ENCODE peak calls at places on chromosomes 2 and 18, in five cellular contexts. I is H1, Y is trophoblast cell, K is neuronal stem cell, T is H9. A is an unnamed sample. For H3K79me1, the result is how much of the 10 kb centered on the place peaks cover.

GRCh38 chr2:2507471-2507997 is 176.5 kb upstream of the MYT1L start:
- DNase-seq in T (no peak), Y (no peak), K (no peak), I (no peak), A (no peak)

GRCh38 chr2:164700390-164700789 is 79.1 kb upstream of the GRB14 start:
- DNase-seq in T (no peak), K (no peak), I (no peak), Y (no peak), A (no peak)

GRCh38 chr18:43129946-43130523 is 14.6 kb upstream of the RIT2 start:
- DNase-seq in T (no peak), Y (no peak), K (no peak), I (no peak), A (peak)

GRCh38 chr2:46298272-46298521 is 990 bp downstream of the EPAS1 start:
- DNase-seq in T (no peak), I (peak), Y (no peak), K (no peak), A (no peak)

GRCh38 chr2:148674063-148675020 is 29.8 kb downstream of the EPC2 start:
- DNase-seq in Y (peak), K (peak), I (peak), T (peak), A (peak)

GRCh38 chr2:196798980-196799379 is 503 bp downstream of the GTF3C3 start:
- DNase-seq in T (no peak), K (peak), Y (no peak), I (no peak), A (no peak)

GRCh38 chr2:20231632-20232031 is 6.7 kb upstream of the SDC1 start:
- DNase-seq in K (no peak), I (peak), Y (peak), T (peak), A (no peak)

GRCh38 chr2:11128258-11128951 is 26.9 kb upstream of the SLC66A3 start:
- DNase-seq in K (no peak), I (no peak), T (no peak), Y (no peak), A (peak)

GRCh38 chr18:42706618-42707017 is 408.9 kb downstream of the RIT2 start:
- DNase-seq in K (no peak), Y (peak), I (no peak), T (peak), A (no peak)

GRCh38 chr18:78904179-78904531 is 75.5 kb upstream of the SALL3 start:
- DNase-seq in Y (no peak), I (no peak), K (no peak), T (no peak), A (no peak)

GRCh38 chr2:32772623-32773221 is 144.9 kb downstream of the TTC27 start:
- DNase-seq in I (peak), T (peak), Y (no peak), K (peak), A (peak)

GRCh38 chr18:9737814-9738160 is 29.7 kb downstream of the RAB31 start:
- DNase-seq in I (no peak), Y (no peak), T (no peak), K (no peak), A (no peak)

GRCh38 chr2:41910126-41910525 is 137.7 kb upstream of the PKDCC start:
- DNase-seq in K (no peak), I (no peak), Y (no peak), T (no peak), A (peak)

GRCh38 chr2:11865378-11865777 is 118.9 kb downstream of the LPIN1 start:
- DNase-seq in I (no peak), T (peak), Y (no peak), K (no peak), A (no peak)

GRCh38 chr18:54223568-54224241 is 764 bp downstream of the MBD2 start:
- DNase-seq in Y (peak), K (peak), T (peak), I (peak), A (peak)

GRCh38 chr18:36560187-36560586 is 262.7 kb downstream of the FHOD3 start:
- DNase-seq in I (no peak), Y (no peak), T (no peak), K (no peak), A (no peak)

GRCh38 chr2:225117061-225117716 is 74.9 kb upstream of the DOCK10 start:
- DNase-seq in Y (no peak), K (no peak), T (no peak), I (no peak), A (no peak)

GRCh38 chr2:37453024-37453423 is 108.6 kb downstream of the QPCT start:
- DNase-seq in Y (no peak), K (no peak), I (no peak), T (no peak), A (no peak)

GRCh38 chr2:233331536-233331935 is 22.8 kb upstream of the DGKD start:
- DNase-seq in Y (no peak), T (no peak), K (no peak), I (no peak), A (no peak)

GRCh38 chr18:13530879-13531387 is 195.4 kb downstream of the FAM210A start:
- DNase-seq in Y (peak), K (peak), T (peak), I (no peak), A (no peak)

GRCh38 chr2:10686176-10686575 is 3.6 kb downstream of the NOL10 start:
- DNase-seq in I (no peak), K (no peak), Y (no peak), T (no peak), A (no peak)

GRCh38 chr2:10534514-10535250 is 86.6 kb upstream of the ODC1 start:
- DNase-seq in K (no peak), I (no peak), T (no peak), Y (peak), A (peak)

GRCh38 chr2:108324531-108325256 is 36.0 kb downstream of the SULT1C2 start:
- DNase-seq in I (no peak), Y (no peak), K (no peak), T (no peak), A (peak)

GRCh38 chr2:9830685-9831410 is 12.4 kb upstream of the TAF1B start:
- DNase-seq in Y (peak), K (no peak), I (no peak), T (no peak), A (peak)

GRCh38 chr2:152127628-152128027 is 28.8 kb upstream of the CACNB4 start:
- DNase-seq in I (no peak), T (no peak), Y (no peak), K (no peak), A (peak)

DNA sequence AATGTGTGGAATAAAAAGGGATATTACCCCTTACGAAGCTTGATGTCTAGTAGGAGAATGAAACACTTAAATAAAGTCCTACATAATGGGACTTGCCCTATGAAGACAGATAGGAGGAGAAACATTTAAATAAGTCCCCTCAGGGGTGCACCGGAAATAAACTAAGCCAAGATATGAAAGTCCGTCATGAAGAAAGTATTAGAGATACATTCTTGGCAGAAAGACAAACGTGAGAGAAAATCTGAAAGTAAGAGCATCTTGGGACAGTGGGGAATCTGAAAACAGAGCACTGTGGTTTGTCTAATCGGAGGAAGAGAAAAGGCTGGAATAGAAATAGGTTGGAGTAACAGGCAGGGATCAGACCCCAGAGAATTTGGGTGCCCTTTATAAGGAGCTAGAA is 516.9 kb upstream of the DSEL start:
- DNase-seq in T (no peak), K (no peak), I (no peak), Y (no peak), A (no peak)
- H2BK12ac ChIP-seq in T (no peak), K (no peak), I (no peak), Y (no peak), A (no peak)

GRCh38 chr2:239303711-239304532 is 96.9 kb downstream of the HDAC4 start:
- DNase-seq in T (no peak), Y (no peak), I (no peak), K (no peak), A (no peak)
- H3K79me1 ChIP-seq in T (under half), Y (under half), I (under half), K (under half), A (half or more)

GRCh38 chr2:157698430-157698829 is 69.8 kb upstream of the ACVR1C start:
- DNase-seq in Y (no peak), T (no peak), I (no peak), K (no peak), A (no peak)

GRCh38 chr2:157691131-157691530 is 62.5 kb upstream of the ACVR1C start:
- DNase-seq in I (no peak), K (no peak), Y (no peak), T (no peak), A (no peak)

GRCh38 chr2:157691695-157692094 is 63.0 kb upstream of the ACVR1C start:
- DNase-seq in T (no peak), Y (no peak), I (no peak), K (no peak), A (no peak)

GRCh38 chr2:157696036-157696435 is 67.4 kb upstream of the ACVR1C start:
- DNase-seq in Y (no peak), T (no peak), K (no peak), I (no peak), A (no peak)

GRCh38 chr2:157692768-157693167 is 64.1 kb upstream of the ACVR1C start:
- DNase-seq in I (no peak), Y (no peak), T (no peak), K (no peak), A (peak)
- H2BK12ac ChIP-seq in I (no peak), Y (no peak), T (no peak), K (no peak), A (no peak)

GRCh38 chr2:212013656-212014055 is 524.9 kb downstream of the ERBB4 start:
- DNase-seq in K (no peak), I (no peak), Y (no peak), T (no peak), A (no peak)

GRCh38 chr2:212005077-212005671 is 533.4 kb downstream of the ERBB4 start:
- DNase-seq in Y (peak), I (peak), T (peak), K (peak), A (peak)

DNA sequence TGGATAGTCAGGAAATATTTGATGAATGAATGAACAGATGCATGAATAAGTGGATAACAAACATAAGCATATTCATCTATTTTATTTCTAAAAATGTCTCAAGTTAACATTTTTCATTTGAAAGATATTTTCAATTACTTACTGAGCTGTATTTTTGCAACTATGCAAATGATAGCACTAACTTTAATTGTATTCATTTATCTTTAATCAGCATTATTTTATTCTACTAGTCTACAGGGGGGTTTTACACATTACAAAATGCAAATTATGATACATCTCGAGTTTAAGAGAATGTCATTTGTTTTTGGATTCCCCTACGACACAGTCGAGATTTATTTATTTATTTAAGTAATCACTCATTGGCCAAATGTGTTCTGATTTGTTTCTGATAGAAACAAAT is 530.6 kb downstream of the ERBB4 start:
- DNase-seq in K (no peak), I (no peak), T (no peak), Y (no peak), A (no peak)
- H3K79me1 ChIP-seq in K (under half), I (under half), T (under half), Y (under half), A (under half)

DNA sequence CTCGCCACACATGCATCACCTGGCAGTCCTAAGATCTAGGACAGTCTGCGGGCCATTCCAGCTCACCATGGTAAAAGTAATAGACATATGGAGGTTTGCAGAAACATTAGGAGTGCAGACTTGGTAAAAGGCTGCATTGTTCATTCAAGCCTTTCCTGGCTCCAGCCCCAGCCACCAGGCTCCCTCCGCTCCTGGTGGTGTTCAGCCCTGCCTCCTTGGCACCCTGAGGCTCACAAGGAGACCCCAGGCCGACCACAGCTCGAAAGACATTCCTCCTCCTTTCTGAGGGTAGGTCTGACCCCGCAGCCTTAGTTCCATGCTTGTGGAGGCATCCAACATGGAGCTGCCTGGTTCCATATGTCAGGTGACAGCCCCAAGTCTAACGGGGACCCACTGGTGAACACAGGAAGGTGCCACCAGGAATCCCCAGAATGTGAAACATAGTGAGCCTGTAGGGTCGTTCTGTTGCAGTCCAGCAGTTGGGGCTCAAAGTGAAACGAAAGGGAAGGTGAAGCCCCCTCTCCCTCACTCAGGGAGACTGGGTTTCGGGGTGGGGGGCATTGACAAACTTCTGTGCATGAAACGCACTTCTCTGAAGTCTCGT is 5.0 kb upstream of the SP100 start:
- DNase-seq in Y (no peak), I (no peak), T (no peak), K (no peak), A (no peak)
- H2BK12ac ChIP-seq in Y (no peak), I (no peak), T (no peak), K (no peak), A (no peak)

DNA sequence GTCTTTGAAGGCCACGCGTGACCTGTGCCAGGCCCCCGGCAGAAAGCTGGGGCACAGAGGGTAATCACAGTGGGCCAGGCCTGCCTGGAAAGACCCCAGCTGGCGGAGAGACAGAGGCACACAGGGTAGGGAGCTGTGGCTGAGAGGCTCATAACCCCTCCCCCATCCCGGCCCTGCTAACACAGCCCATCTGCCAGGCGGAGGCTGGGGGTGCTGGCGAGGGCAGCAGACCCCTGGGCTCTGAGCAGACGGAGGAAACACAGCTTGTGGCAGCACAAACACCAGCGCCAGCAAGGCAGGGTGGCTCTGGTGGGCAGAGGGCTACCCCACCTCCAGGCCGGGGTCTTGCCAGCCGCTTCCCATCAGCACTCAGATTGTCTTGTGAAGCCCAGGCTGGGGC is 19.0 kb downstream of the HS6ST1 start:
- DNase-seq in I (no peak), T (no peak), K (no peak), Y (no peak), A (no peak)
- H3K79me1 ChIP-seq in I (half or more), T (under half), K (under half), Y (under half), A (under half)

GRCh38 chr2:122598784-122599183 is 843.3 kb downstream of the TSN start:
- DNase-seq in I (no peak), K (no peak), T (no peak), Y (no peak), A (no peak)
- H2BK12ac ChIP-seq in I (no peak), K (no peak), T (no peak), Y (no peak), A (no peak)